ENCODE peak calls at places on chromosome 18, in eight cellular contexts. Q is colonic mucosa, C is psoas muscle, T is stomach, M is dorsolateral prefrontal cortex, B is skeletal muscle cell, O is heart left ventricle, I is AG09309. U is an unnamed sample.

GRCh38 chr18:55780591-55781071 is 192.6 kb upstream of the TCF4 start:
- DNase-seq in Q (no peak), C (no peak), T (no peak), M (no peak), B (no peak), O (no peak), I (no peak), U (no peak)

GRCh38 chr18:13199169-13199568 is 19.4 kb upstream of the LDLRAD4 start:
- DNase-seq in Q (no peak), C (no peak), T (no peak), M (no peak), B (no peak), O (no peak), I (no peak), U (no peak)

GRCh38 chr18:63505566-63506335 is 29.0 kb downstream of the SERPINB5 start:
- DNase-seq in Q (peak), C (no peak), T (no peak), M (no peak), B (no peak), O (no peak), I (no peak), U (no peak)

GRCh38 chr18:37309059-37309458 is 256.5 kb downstream of the CELF4 start:
- DNase-seq in Q (no peak), C (no peak), T (no peak), M (no peak), B (no peak), O (no peak), I (no peak), U (no peak)

GRCh38 chr18:11052800-11053199 is 96.6 kb downstream of the PIEZO2 start:
- DNase-seq in Q (no peak), C (no peak), T (no peak), M (no peak), B (no peak), O (no peak), I (no peak), U (no peak)

GRCh38 chr18:68467966-68468365 is 246.9 kb downstream of the TMX3 start:
- DNase-seq in Q (no peak), C (no peak), T (no peak), M (no peak), B (no peak), O (no peak), I (no peak), U (no peak)

GRCh38 chr18:2147424-2147823 is 423.9 kb downstream of the METTL4 start:
- DNase-seq in Q (no peak), C (no peak), T (no peak), M (no peak), B (peak), O (no peak), I (no peak), U (no peak)

GRCh38 chr18:48181857-48182430 is 227.2 kb downstream of the ZBTB7C start:
- DNase-seq in Q (no peak), C (no peak), T (no peak), M (no peak), B (no peak), O (no peak), I (no peak), U (no peak)

GRCh38 chr18:39618265-39619003 is 2052.8 kb upstream of the CELF4 start:
- DNase-seq in Q (no peak), C (no peak), T (no peak), M (no peak), B (no peak), O (peak), I (no peak), U (no peak)

GRCh38 chr18:49612515-49613033 is 50.7 kb downstream of the LIPG start:
- DNase-seq in Q (no peak), C (no peak), T (no peak), M (no peak), B (no peak), O (no peak), I (no peak), U (no peak)

GRCh38 chr18:50814387-50814786 is 5.4 kb downstream of the MRO start:
- DNase-seq in Q (no peak), C (no peak), T (no peak), M (no peak), B (no peak), O (no peak), I (no peak), U (no peak)

GRCh38 chr18:38025433-38026038 is 459.9 kb upstream of the CELF4 start:
- DNase-seq in Q (no peak), C (no peak), T (no peak), M (no peak), B (no peak), O (no peak), I (no peak), U (no peak)

GRCh38 chr18:61901334-61901986 is 8.7 kb upstream of the RNF152 start:
- DNase-seq in Q (peak), C (no peak), T (peak), M (peak), B (no peak), O (no peak), I (peak), U (no peak)

GRCh38 chr18:68840554-68841263 is 42.8 kb downstream of the CCDC102B start:
- DNase-seq in Q (no peak), C (no peak), T (no peak), M (no peak), B (peak), O (no peak), I (peak), U (peak)

GRCh38 chr18:73340135-73340934 is 472.5 kb upstream of the NETO1 start:
- DNase-seq in Q (no peak), C (no peak), T (no peak), M (no peak), B (peak), O (no peak), I (no peak), U (no peak)

GRCh38 chr18:50836521-50836957 is 16.7 kb upstream of the MRO start:
- DNase-seq in Q (no peak), C (no peak), T (no peak), M (no peak), B (no peak), O (no peak), I (no peak), U (no peak)

GRCh38 chr18:68965817-68966216 is 167.9 kb downstream of the CCDC102B start:
- DNase-seq in Q (no peak), C (no peak), T (no peak), M (no peak), B (no peak), O (no peak), I (no peak), U (no peak)

GRCh38 chr18:57128229-57128911 is 18.5 kb upstream of the BOD1L2 start:
- DNase-seq in Q (no peak), C (no peak), T (no peak), M (no peak), B (no peak), O (no peak), I (no peak), U (no peak)

GRCh38 chr18:23498062-23498582 is 5.2 kb upstream of the RMC1 start:
- DNase-seq in Q (no peak), C (no peak), T (no peak), M (no peak), B (no peak), O (no peak), I (no peak), U (no peak)
- H3K4me3 ChIP-seq in Q (no peak), C (no peak), T (no peak), M (no peak), B (no peak), O (no peak), I (no peak), U (no peak)

GRCh38 chr18:6413554-6414117 is 1.1 kb downstream of the L3MBTL4 start:
- DNase-seq in Q (no peak), C (no peak), T (peak), M (no peak), B (no peak), O (peak), I (no peak), U (no peak)
- H3K4me3 ChIP-seq in Q (peak), C (peak), T (peak), M (peak), B (no peak), O (peak), I (no peak), U (no peak)

DNA sequence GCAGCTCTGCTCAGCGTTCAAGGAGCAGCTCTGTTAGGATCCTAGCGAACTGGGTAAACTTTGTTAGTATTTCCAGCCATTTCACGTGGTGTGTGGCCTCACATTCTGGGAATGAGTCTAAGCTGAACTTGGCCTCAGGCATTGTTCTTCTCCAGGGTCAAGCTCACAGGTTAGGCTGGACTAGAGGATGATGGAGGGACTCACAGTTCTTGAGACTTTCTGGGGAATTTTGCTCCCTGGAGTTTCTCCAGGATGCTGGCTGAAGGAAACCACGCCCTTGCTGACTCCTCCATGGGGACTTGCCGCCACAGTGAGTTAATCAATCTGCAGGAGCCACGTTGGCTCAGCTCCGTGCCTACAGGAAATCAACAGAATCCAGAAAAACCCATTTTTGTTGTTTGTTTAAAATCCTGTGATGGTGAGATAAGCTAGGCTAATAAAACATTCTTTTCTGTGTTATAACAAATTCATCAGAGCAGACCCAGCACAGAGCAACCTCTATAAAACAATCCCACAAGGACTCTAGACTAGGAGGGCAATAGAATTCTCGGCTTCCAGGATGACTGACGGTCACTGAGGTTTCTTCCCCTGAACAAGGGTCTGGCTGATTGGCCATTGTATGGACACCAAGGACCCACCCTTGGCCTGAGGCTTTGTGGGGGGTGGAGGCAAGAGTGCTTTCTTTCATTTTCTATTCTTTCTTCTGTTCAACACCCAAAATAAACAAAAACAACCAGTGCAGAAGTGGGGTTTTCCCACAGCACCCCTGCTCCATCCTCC is 12.6 kb downstream of the CNDP1 start:
- DNase-seq in Q (peak), C (peak), T (peak), M (no peak), B (peak), O (no peak), I (peak), U (no peak)
- H3K4me3 ChIP-seq in Q (no peak), C (no peak), T (no peak), M (no peak), B (no peak), O (no peak), I (no peak), U (no peak)

DNA sequence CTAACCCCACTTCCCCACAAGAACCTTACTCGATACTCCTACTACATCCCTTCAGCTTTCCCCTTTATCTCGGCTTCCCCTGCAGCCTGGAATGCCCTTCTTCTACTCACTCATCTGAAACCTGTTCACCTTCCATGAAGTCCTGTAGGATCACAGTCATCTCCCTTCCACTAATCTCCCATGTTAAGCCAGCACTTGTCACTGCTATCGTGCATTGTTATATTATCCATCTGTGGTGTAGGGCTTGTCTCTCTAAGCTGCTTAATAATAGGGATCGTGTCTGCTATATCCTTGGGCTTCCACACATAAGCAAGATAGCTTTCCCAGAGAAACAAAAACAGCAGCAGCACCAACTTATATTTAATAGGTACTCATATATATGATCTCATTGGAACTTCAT is 48.1 kb downstream of the SLC14A1 start:
- DNase-seq in Q (no peak), C (no peak), T (no peak), M (no peak), B (no peak), O (no peak), I (no peak), U (no peak)
- H3K4me3 ChIP-seq in Q (no peak), C (no peak), T (no peak), M (no peak), B (no peak), O (no peak), I (no peak), U (no peak)

GRCh38 chr18:27787543-27787942 is 389.4 kb downstream of the CDH2 start:
- DNase-seq in Q (no peak), C (no peak), T (no peak), M (no peak), B (no peak), O (no peak), I (no peak), U (no peak)

GRCh38 chr18:27780061-27780740 is 396.7 kb downstream of the CDH2 start:
- DNase-seq in Q (no peak), C (no peak), T (no peak), M (no peak), B (no peak), O (no peak), I (no peak), U (no peak)

GRCh38 chr18:27789406-27789805 is 387.5 kb downstream of the CDH2 start:
- DNase-seq in Q (no peak), C (no peak), T (no peak), M (no peak), B (no peak), O (no peak), I (no peak), U (no peak)

DNA sequence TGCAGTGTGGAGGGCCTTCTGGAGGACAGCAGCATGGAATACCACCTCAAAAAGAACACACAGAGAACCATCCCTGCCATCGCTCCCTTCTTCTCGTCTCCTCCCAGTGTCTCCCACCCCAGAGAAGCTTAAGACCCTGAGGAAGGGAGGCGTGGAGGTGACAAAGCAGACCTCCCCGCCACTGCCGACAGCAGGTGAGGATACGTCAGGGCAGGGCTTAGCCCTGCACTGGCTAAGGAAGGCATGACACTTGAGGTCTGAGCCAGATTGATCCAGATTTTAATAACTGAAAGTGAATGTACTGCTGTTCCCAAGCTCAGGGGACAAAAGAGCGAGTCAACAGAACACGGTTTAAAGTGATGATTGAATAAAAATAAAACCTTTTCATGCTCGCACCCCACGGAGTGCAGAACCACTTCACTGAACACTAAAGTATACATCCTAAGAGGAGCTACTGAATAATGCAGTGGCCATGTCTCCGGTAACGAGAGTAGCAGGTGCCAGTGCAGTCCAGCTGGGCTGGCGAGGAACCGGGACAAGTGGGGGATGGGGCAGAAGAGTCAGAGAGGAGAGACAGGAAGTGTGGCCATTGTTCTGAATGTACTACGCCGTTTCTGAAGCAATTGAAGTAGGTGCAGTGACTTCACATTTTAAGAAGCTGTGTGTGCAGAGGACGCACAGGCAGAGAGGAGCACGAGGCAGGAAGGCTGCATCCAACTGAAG is 391.0 kb downstream of the CDH2 start:
- DNase-seq in Q (no peak), C (no peak), T (no peak), M (no peak), B (no peak), O (no peak), I (no peak), U (no peak)
- H3K4me3 ChIP-seq in Q (no peak), C (no peak), T (no peak), M (peak), B (no peak), O (no peak), I (no peak), U (no peak)

DNA sequence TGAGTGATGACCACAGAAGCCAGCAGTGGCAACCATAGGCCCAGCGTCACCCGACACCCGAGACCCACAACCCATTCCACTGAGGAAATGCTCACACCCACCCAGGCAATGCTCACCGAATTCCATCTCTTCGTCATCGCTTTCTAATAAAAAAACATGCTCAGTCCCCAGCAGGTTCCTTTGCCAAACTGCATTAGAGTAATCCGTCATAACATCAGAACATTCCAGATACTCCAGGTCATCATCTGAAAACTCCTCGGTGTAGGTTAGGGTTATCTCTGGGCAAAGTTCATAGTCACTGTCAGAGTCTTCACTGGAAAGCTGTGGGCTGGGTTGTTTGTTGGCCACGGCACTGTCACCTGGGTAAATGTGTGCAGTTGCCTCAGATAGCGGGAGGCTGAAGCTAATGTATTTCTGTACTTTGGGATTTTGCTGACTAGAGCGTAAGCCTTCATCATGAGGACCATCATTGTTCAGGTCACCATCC is 49.3 kb downstream of the ALPK2 start:
- DNase-seq in Q (no peak), C (peak), T (no peak), M (no peak), B (peak), O (no peak), I (peak), U (peak)
- H3K4me3 ChIP-seq in Q (no peak), C (peak), T (no peak), M (no peak), B (peak), O (no peak), I (peak), U (peak)

GRCh38 chr18:79588131-79588635 is 91.4 kb upstream of the CTDP1 start:
- DNase-seq in Q (no peak), C (peak), T (no peak), M (peak), B (no peak), O (peak), I (no peak), U (no peak)
- H3K4me3 ChIP-seq in Q (no peak), C (no peak), T (no peak), M (no peak), B (no peak), O (no peak), I (no peak), U (no peak)

DNA sequence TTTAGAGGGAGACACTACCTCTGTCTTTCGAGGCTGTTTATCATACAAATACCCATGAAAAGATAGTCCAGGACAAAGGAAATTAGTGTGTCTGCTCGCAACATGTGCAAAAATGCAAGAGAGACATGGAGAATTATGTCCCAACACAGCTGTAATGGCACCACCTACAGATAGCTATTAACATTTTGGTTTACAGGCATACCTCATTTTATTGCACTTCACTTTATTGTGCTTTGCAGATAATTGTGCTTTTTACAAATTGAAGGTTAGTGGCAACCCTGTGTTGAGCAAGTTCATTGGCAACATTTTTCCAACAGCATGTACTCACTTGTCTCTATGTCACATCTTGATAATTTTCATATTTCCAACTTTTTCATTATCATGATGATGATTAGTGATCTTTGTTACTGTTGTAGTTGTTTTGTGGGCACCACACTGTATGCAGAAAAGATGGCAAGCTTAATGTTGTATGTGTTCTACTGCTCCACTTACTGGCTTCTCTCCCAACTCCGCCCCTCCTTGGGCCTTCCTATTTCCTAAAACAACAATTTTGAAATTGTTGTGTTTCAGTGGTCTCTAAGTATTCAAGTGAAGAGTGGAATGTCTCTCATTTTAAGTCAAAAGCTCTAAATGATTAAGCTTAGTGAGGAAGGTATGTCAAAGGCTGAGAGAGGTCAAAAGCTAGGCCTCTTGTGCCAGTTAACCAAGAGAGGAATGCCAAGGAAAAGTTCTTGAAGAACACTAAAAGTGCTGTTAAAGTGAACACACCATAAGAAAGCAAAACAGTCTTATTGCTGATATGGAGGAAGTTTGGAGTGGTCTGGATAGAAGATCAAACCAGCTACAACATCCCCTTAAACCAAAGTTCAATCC is 52.0 kb downstream of the ANKRD12 start:
- DNase-seq in Q (no peak), C (no peak), T (no peak), M (no peak), B (no peak), O (no peak), I (no peak), U (no peak)
- H3K4me3 ChIP-seq in Q (no peak), C (no peak), T (no peak), M (no peak), B (no peak), O (no peak), I (no peak), U (no peak)

GRCh38 chr18:77250501-77250925 is 865 bp downstream of the GALR1 start:
- DNase-seq in Q (no peak), C (no peak), T (no peak), M (no peak), B (no peak), O (no peak), I (no peak), U (no peak)

GRCh38 chr18:77250926-77251729 is 1.5 kb downstream of the GALR1 start:
- DNase-seq in Q (no peak), C (no peak), T (no peak), M (peak), B (no peak), O (no peak), I (no peak), U (no peak)

GRCh38 chr18:77249583-77250500 is at the start of gene GALR1:
- DNase-seq in Q (no peak), C (no peak), T (no peak), M (no peak), B (no peak), O (no peak), I (no peak), U (no peak)

GRCh38 chr18:77248873-77249582 is 620 bp upstream of the GALR1 start:
- DNase-seq in Q (no peak), C (no peak), T (no peak), M (no peak), B (no peak), O (no peak), I (no peak), U (no peak)

GRCh38 chr18:77251730-77252050 is 2.0 kb downstream of the GALR1 start:
- DNase-seq in Q (no peak), C (no peak), T (no peak), M (no peak), B (no peak), O (no peak), I (no peak), U (no peak)
- H3K4me3 ChIP-seq in Q (no peak), C (peak), T (no peak), M (peak), B (no peak), O (peak), I (no peak), U (no peak)

U was measured in AG04449.